ENCODE peak calls at places on chromosomes 13 and 19, in nine cellular contexts. V is substantia nigra; U is T-helper 22 cell; O is stimulated activated CD4-positive, alpha-beta T cell treated with anti-CD3 and anti-CD28 coated beads, Interleukin-1b, Interleukin-23, amount 100 ng/mL, for 24 hours; P is activated naive CD8-positive, alpha-beta T cell treated with anti-CD3 and anti-CD28 coated beads, Interleukin-2, amount 50 U/mL, for 24 hours; C is cardiac fibroblast; X is B cell; T is ecto neural progenitor cell; G is CD4-positive, CD25-positive, alpha-beta regulatory T cell. Q is an unnamed sample.

GRCh38 chr19:53432088-53432661 is 391 bp downstream of the ZNF761 start:
- DNase-seq in T (peak), V (no peak), P (peak), X (no peak), G (peak), U (peak), O (no peak), C (peak), Q (peak)

GRCh38 chr19:53086949-53087348 is 16.3 kb downstream of the ZNF160 start:
- DNase-seq in O (no peak), X (no peak), P (no peak), V (peak), C (peak), T (no peak), G (no peak), U (no peak), Q (peak)

GRCh38 chr19:1516395-1516753 is 3.6 kb upstream of the ADAMTSL5 start:
- DNase-seq in G (no peak), C (no peak), U (no peak), X (no peak), T (no peak), O (no peak), P (no peak), V (no peak), Q (no peak)

GRCh38 chr19:39448271-39448670 is 2.9 kb downstream of the SUPT5H start:
- DNase-seq in P (peak), O (no peak), T (no peak), V (no peak), C (no peak), G (no peak), X (no peak), U (no peak), Q (peak)

GRCh38 chr19:38506723-38507550 is 73.4 kb downstream of the RYR1 start:
- DNase-seq in O (peak), P (peak), C (peak), U (peak), G (peak), V (no peak), X (peak), T (peak), Q (peak)

GRCh38 chr13:89687066-89687465 is 1660.4 kb upstream of the MIR17HG start:
- DNase-seq in T (no peak), X (no peak), P (no peak), V (no peak), G (no peak), O (no peak), U (no peak), C (no peak), Q (no peak)

GRCh38 chr19:7783991-7784421 is 21.0 kb downstream of the CLEC4M start:
- DNase-seq in P (no peak), G (no peak), T (no peak), U (no peak), X (no peak), C (peak), V (no peak), O (no peak), Q (peak)

GRCh38 chr13:33007237-33007636 is 9.0 kb upstream of the KL start:
- DNase-seq in P (no peak), X (no peak), O (no peak), C (no peak), U (no peak), T (no peak), V (no peak), G (no peak), Q (no peak)

GRCh38 chr13:80630685-80631121 is 289.8 kb upstream of the SPRY2 start:
- DNase-seq in V (no peak), X (no peak), T (no peak), G (no peak), O (no peak), C (peak), U (no peak), P (no peak), Q (peak)